ENCODE peak calls at places on chromosome 19, in ten cellular contexts. I, W, M, A, X, F, D, G, Q and J are unnamed samples.
A peak's percentile ranks its signal among the peaks of the same experiment; 100 is the strongest.

GRCh38 chr19:34998777-34999497 is 1.2 kb upstream of the GRAMD1A start:
- DNase-seq in M (no peak), F (no peak), Q (no peak), I (peak; percentile 75), G (peak; percentile 25), X (no peak), A (no peak), D (no peak), W (no peak), J (no peak)

GRCh38 chr19:38729653-38730469 is 14.4 kb downstream of the CAPN12 start:
- DNase-seq in F (peak; percentile 83), M (no peak), D (peak; percentile 57), G (peak; percentile 52), Q (no peak), X (peak; percentile 82), W (peak; percentile 47), I (peak; percentile 84), A (peak; percentile 45), J (peak; percentile 77)

GRCh38 chr19:38653028-38653571 is 5.7 kb downstream of the ACTN4 start:
- DNase-seq in I (peak; percentile 73), Q (no peak), D (peak; percentile 51), W (no peak), M (no peak), X (no peak), A (peak; percentile 62), F (no peak), G (no peak), J (no peak)

GRCh38 chr19:11843741-11844140 is 4.8 kb upstream of the ZNF439 start:
- DNase-seq in A (no peak), Q (no peak), G (no peak), X (no peak), D (no peak), I (no peak), M (no peak), W (no peak), F (no peak), J (no peak)

GRCh38 chr19:41998246-41999020 is 4.4 kb upstream of the ATP1A3 start:
- DNase-seq in M (no peak), G (peak; percentile 76), I (peak; percentile 83), Q (peak; percentile 42), F (peak; percentile 31), A (peak; percentile 34), X (peak; percentile 43), D (peak; percentile 29), W (peak; percentile 63), J (no peak)

GRCh38 chr19:56595548-56595899 is 422 bp downstream of the ZNF71 start:
- DNase-seq in W (no peak), G (no peak), A (peak; percentile 17), I (no peak), D (peak; percentile 32), X (no peak), F (no peak), M (no peak), Q (no peak), J (peak; percentile 7)

GRCh38 chr19:45402469-45403070 is 2.3 kb downstream of the PPP1R13L start:
- DNase-seq in F (no peak), W (no peak), M (no peak), I (peak; percentile 88), X (peak; percentile 65), A (no peak), G (peak; percentile 51), Q (peak; percentile 90), D (no peak), J (no peak)

GRCh38 chr19:57587529-57587928 is 3.6 kb downstream of the ZIK1 start:
- DNase-seq in A (peak; percentile 75), M (no peak), I (no peak), F (no peak), W (no peak), D (peak; percentile 24), X (no peak), G (peak; percentile 78), Q (peak; percentile 23), J (no peak)

GRCh38 chr19:32233885-32234284 is 111.5 kb upstream of the ZNF507 start:
- DNase-seq in D (no peak), Q (no peak), G (no peak), A (no peak), W (no peak), M (no peak), I (no peak), F (no peak), X (no peak), J (no peak)

GRCh38 chr19:15915109-15915508 is 17.2 kb upstream of the CYP4F2 start:
- DNase-seq in I (no peak), G (no peak), W (no peak), A (no peak), M (no peak), X (no peak), F (no peak), Q (no peak), D (no peak), J (no peak)

GRCh38 chr19:4375620-4376228 is 24.6 kb downstream of the SH3GL1 start:
- DNase-seq in W (no peak), I (no peak), F (peak; percentile 51), X (no peak), M (no peak), D (peak; percentile 80), Q (no peak), G (peak; percentile 62), A (peak; percentile 84), J (no peak)

GRCh38 chr19:46023311-46023779 is 492 bp upstream of the PGLYRP1 start:
- DNase-seq in A (no peak), I (no peak), D (no peak), Q (no peak), M (no peak), F (peak; percentile 19), X (no peak), G (no peak), W (no peak), J (no peak)

GRCh38 chr19:29211562-29212416 is 1.2 kb downstream of the UQCRFS1 start:
- DNase-seq in A (peak; percentile 50), F (peak; percentile 36), D (peak; percentile 27), W (no peak), G (peak; percentile 11), I (peak; percentile 14), X (no peak), Q (peak; percentile 13), M (no peak), J (no peak)

GRCh38 chr19:38735257-38735686 is 9.0 kb downstream of the CAPN12 start:
- DNase-seq in G (no peak), M (no peak), A (no peak), D (no peak), Q (no peak), I (no peak), W (no peak), X (no peak), F (peak; percentile 60), J (no peak)